ENCODE peak calls at places on chromosomes 16 and 17, in five cellular contexts. T is IMR-90, G is mesenchymal stem cell, Y is H9, E is mesendoderm. S is an unnamed sample.

GRCh38 chr16:57970971-57971370 is at the start of gene CNGB1:
- DNase-seq in Y (no peak), E (no peak), T (no peak), G (no peak), S (no peak)

GRCh38 chr16:72284042-72284789 is 112.3 kb upstream of the PMFBP1 start:
- DNase-seq in E (no peak), G (no peak), Y (no peak), T (no peak), S (no peak)

GRCh38 chr17:62017912-62018311 is 47.2 kb downstream of the MED13 start:
- DNase-seq in Y (no peak), G (no peak), E (no peak), T (peak; percentile 27), S (no peak)

GRCh38 chr16:30005341-30006094 is 5.3 kb downstream of the DOC2A start:
- DNase-seq in T (peak; percentile 31), G (peak; percentile 49), E (peak; percentile 48), Y (no peak), S (no peak)

GRCh38 chr17:69574257-69575197 is 160.0 kb downstream of the MAP2K6 start:
- DNase-seq in Y (no peak), G (peak; percentile 64), T (peak; percentile 77), E (peak; percentile 23), S (no peak)

GRCh38 chr17:42310281-42311156 is 22.2 kb downstream of the STAT5A start:
- DNase-seq in E (no peak), Y (peak; percentile 68), T (no peak), G (no peak), S (no peak)

GRCh38 chr16:8621221-8621571 is 302 bp upstream of the METTL22 start:
- DNase-seq in Y (no peak), G (no peak), T (no peak), E (no peak), S (no peak)

GRCh38 chr16:87337247-87337646 is 20.1 kb upstream of the C16orf95 start:
- DNase-seq in E (no peak), T (no peak), G (no peak), Y (no peak), S (no peak)

GRCh38 chr16:86994651-86995171 is 322.5 kb downstream of the C16orf95 start:
- DNase-seq in Y (no peak), G (peak; percentile 94), T (peak; percentile 97), E (no peak), S (no peak)

GRCh38 chr17:75153854-75154194 is 488 bp downstream of the JPT1 start:
- DNase-seq in E (no peak), Y (no peak), G (peak; percentile 43), T (no peak), S (no peak)

GRCh38 chr17:82477934-82478333 is 19.4 kb downstream of the NARF start:
- DNase-seq in E (no peak), T (no peak), Y (no peak), G (no peak), S (no peak)

GRCh38 chr17:2064980-2065785 is 10.3 kb downstream of the HIC1 start:
- DNase-seq in E (peak; percentile 92), Y (peak; percentile 94), T (peak; percentile 68), G (peak; percentile 68), S (no peak)

GRCh38 chr17:74663566-74663965 is 40.0 kb upstream of the CD300E start:
- DNase-seq in G (no peak), T (no peak), Y (no peak), E (no peak), S (no peak)

GRCh38 chr17:44899074-44899782 is at the start of gene EFTUD2:
- DNase-seq in Y (peak; percentile 95), E (peak; percentile 93), G (peak; percentile 92), T (peak; percentile 84), S (peak; percentile 92)
- H4K8ac ChIP-seq in Y (peak within 1 kb of the TSS; percentile 93), E (no peak within 1 kb of the TSS), G (peak within 1 kb of the TSS; percentile 88), T (peak within 1 kb of the TSS; percentile 98), S (no peak within 1 kb of the TSS)

GRCh38 chr16:12405083-12405482 is 398.6 kb downstream of the CPPED1 start:
- DNase-seq in Y (no peak), G (no peak), T (no peak), E (no peak), S (no peak)

GRCh38 chr16:12398736-12399047 is 405.0 kb downstream of the CPPED1 start:
- DNase-seq in T (no peak), E (no peak), Y (no peak), G (no peak), S (no peak)

GRCh38 chr16:12406840-12407690 is 396.6 kb downstream of the CPPED1 start:
- DNase-seq in Y (no peak), G (peak; percentile 48), T (peak; percentile 46), E (no peak), S (no peak)

GRCh38 chr16:12406158-12406557 is 397.5 kb downstream of the CPPED1 start:
- DNase-seq in E (no peak), Y (no peak), T (no peak), G (peak; percentile 80), S (no peak)

GRCh38 chr16:12403746-12404658 is 399.7 kb downstream of the CPPED1 start:
- DNase-seq in E (no peak), Y (no peak), G (no peak), T (no peak), S (no peak)
- H3K4ac ChIP-seq in E (no peak overlapping the region), Y (no peak overlapping the region), G (no peak overlapping the region), T (no peak overlapping the region), S (no peak overlapping the region)

DNA sequence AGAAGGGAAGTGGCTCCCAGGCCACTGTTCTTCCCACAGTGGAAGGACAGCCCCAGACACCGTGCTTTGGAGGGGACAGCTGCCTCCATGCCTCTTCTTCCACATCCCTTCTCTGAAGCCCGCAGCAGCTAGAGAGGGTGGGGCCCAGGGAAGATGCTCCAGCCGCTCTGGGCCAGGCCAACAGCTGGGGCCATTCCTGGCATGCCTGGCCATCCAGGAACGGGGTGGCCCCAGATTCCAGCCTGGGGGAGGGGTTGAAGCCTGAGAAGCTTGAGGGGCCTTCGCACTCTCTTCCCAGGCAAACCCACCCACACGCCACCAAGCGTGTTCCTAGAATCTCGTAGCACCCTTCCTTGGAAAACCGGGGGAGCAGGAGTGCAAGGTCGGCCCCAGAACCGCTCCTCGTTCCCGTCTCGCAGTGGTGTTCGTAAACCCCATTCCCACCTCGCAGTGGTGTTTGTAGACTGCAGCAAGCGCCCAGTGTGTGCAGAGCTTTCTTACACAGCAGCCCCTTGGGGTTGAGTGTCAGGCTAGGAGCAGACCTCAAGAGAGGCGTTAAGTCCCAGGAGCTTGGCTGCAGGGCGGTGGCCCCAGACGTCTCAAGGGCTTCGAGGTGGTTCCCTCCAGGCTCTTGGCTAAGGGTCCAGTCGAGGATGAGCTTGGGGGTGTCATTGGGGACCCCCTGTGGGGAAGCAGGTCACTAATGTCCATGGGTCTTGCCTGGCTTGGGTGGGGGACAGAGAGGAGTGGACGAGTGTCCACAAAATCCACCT is 2.7 kb downstream of the CDH15 start:
- DNase-seq in T (no peak), E (no peak), G (no peak), Y (peak; percentile 52), S (no peak)
- H2BK15ac ChIP-seq in T (no peak overlapping the region), E (no peak overlapping the region), G (no peak overlapping the region), Y (no peak overlapping the region), S (peak overlapping the region; percentile 89)

GRCh38 chr17:68334393-68334792 is 43.1 kb downstream of the ARSG start:
- DNase-seq in G (peak; percentile 25), T (no peak), Y (no peak), E (no peak), S (no peak)
- H4K8ac ChIP-seq in G (no peak overlapping the region), T (no peak overlapping the region), Y (no peak overlapping the region), E (no peak overlapping the region), S (no peak overlapping the region)

GRCh38 chr17:78103311-78103710 is 25.2 kb downstream of the TMC6 start:
- DNase-seq in Y (no peak), T (peak; percentile 7), G (no peak), E (no peak), S (no peak)
- H3K4ac ChIP-seq in Y (no peak overlapping the region), T (no peak overlapping the region), G (no peak overlapping the region), E (no peak overlapping the region), S (no peak overlapping the region)

DNA sequence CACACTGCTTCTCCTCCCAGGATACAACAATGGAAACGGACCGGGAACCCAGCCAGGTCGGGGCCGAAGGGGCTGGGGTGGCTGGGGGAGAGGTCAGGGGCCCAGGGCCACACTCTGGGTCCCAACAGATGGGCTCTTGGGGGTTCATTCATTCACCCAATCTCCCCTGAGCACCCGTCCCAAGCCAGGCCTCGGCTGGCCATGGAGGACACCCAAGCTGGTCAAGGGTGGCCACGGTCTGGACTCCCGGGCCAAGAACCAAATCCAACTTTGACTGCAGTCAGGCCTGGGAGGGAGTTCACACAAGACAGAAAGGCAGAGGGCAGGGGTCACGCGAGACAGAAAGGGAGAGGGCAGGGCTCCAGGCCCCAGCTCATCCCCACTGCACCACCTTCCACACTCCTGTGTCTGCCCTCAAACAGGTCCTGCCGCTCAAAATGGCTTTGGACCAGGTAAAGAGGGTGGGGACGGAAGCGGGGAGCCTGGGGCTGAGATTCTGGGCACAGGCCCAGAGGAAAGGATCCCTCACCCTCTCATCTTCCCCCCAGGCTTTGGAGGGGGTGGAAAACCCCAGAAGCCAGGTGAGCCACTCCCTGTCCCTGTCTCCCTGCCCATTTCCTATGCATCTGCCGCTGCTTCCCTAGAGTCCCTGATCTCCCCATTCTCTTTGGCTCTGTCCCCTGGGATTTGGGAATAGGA is 12.3 kb upstream of the PKMYT1 start:
- DNase-seq in G (no peak), T (no peak), Y (no peak), E (no peak), S (no peak)
- H2BK15ac ChIP-seq in G (no peak overlapping the region), T (no peak overlapping the region), Y (no peak overlapping the region), E (no peak overlapping the region), S (no peak overlapping the region)

S was measured in neuronal stem cell.